ENCODE peak calls at places on chromosomes 11 and 22, in seven cellular contexts. One of them, this sample, is unnamed.

GRCh38 chr11:63945482-63946163 is 6.8 kb downstream of the NAA40 start:
- DNase-seq in neuronal stem cell: peak
- DNase-seq in mesenchymal stem cell: peak
- DNase-seq in IMR-90: peak
- DNase-seq in H9: peak
- DNase-seq in H1: peak
- DNase-seq in trophoblast cell: peak
- DNase-seq in this sample: peak

GRCh38 chr11:104148074-104148473 is 15.9 kb downstream of the PDGFD start:
- DNase-seq in neuronal stem cell: no peak
- DNase-seq in mesenchymal stem cell: no peak
- DNase-seq in IMR-90: peak
- DNase-seq in H9: no peak
- DNase-seq in H1: no peak
- DNase-seq in trophoblast cell: no peak
- DNase-seq in this sample: no peak

GRCh38 chr22:38193580-38193979 is 8.2 kb upstream of the MAFF start:
- DNase-seq in neuronal stem cell: no peak
- DNase-seq in mesenchymal stem cell: no peak
- DNase-seq in IMR-90: no peak
- DNase-seq in H9: no peak
- DNase-seq in H1: no peak
- DNase-seq in trophoblast cell: peak
- DNase-seq in this sample: no peak

GRCh38 chr11:58688779-58689503 is 42.8 kb downstream of the GLYAT start:
- DNase-seq in neuronal stem cell: no peak
- DNase-seq in mesenchymal stem cell: no peak
- DNase-seq in IMR-90: peak
- DNase-seq in H9: no peak
- DNase-seq in H1: no peak
- DNase-seq in trophoblast cell: no peak
- DNase-seq in this sample: no peak

GRCh38 chr11:17013548-17014320 is 480 bp downstream of the PLEKHA7 start:
- DNase-seq in neuronal stem cell: peak
- DNase-seq in mesenchymal stem cell: no peak
- DNase-seq in IMR-90: no peak
- DNase-seq in H9: peak
- DNase-seq in H1: peak
- DNase-seq in trophoblast cell: peak
- DNase-seq in this sample: peak

GRCh38 chr22:22897947-22898346 is 10.3 kb downstream of the IGLL5 start:
- DNase-seq in neuronal stem cell: no peak
- DNase-seq in mesenchymal stem cell: no peak
- DNase-seq in IMR-90: no peak
- DNase-seq in H9: no peak
- DNase-seq in H1: no peak
- DNase-seq in trophoblast cell: no peak
- DNase-seq in this sample: no peak

GRCh38 chr11:16778876-16779275 is 40.4 kb downstream of the C11orf58 start:
- DNase-seq in neuronal stem cell: no peak
- DNase-seq in mesenchymal stem cell: no peak
- DNase-seq in IMR-90: no peak
- DNase-seq in H9: no peak
- DNase-seq in H1: no peak
- DNase-seq in trophoblast cell: no peak
- DNase-seq in this sample: no peak

GRCh38 chr11:72703281-72704008 is 29.2 kb upstream of the PDE2A start:
- DNase-seq in neuronal stem cell: no peak
- DNase-seq in mesenchymal stem cell: peak
- DNase-seq in IMR-90: peak
- DNase-seq in H9: no peak
- DNase-seq in H1: no peak
- DNase-seq in trophoblast cell: no peak
- DNase-seq in this sample: no peak

GRCh38 chr11:79440451-79441158 is at the start of gene TENM4:
- DNase-seq in neuronal stem cell: peak
- DNase-seq in mesenchymal stem cell: peak
- DNase-seq in IMR-90: peak
- DNase-seq in H9: peak
- DNase-seq in H1: peak
- DNase-seq in trophoblast cell: peak
- DNase-seq in this sample: peak

GRCh38 chr11:15590131-15590530 is 475.4 kb downstream of the INSC start:
- DNase-seq in neuronal stem cell: no peak
- DNase-seq in mesenchymal stem cell: no peak
- DNase-seq in IMR-90: peak
- DNase-seq in H9: no peak
- DNase-seq in H1: no peak
- DNase-seq in trophoblast cell: no peak
- DNase-seq in this sample: no peak

DNA sequence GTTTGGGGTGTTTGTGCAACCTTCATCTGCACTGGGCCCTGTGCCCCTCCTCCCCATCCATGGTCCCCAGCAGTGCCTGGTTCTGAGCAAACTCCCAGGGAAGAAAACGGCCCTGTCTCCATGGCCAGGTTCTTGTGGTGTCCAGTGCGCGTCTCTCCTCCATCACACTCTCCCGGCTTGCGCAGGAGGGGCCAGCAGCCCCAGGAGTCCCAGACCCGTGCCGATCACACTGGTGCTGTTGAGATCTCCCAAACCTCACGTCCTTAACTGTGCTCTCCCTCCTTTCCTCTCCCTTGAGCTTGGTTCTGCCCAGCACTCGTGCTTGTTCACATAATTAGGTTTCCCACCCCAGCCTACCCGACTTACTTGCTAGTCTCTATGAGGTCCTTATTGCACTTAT is 10.9 kb upstream of the GRK2 start:
- DNase-seq in neuronal stem cell: no peak
- DNase-seq in mesenchymal stem cell: no peak
- DNase-seq in IMR-90: no peak
- DNase-seq in H9: no peak
- DNase-seq in H1: no peak
- DNase-seq in trophoblast cell: no peak
- DNase-seq in this sample: no peak
- H2BK5ac ChIP-seq in neuronal stem cell: no peak
- H2BK5ac ChIP-seq in mesenchymal stem cell: no peak
- H2BK5ac ChIP-seq in IMR-90: no peak
- H2BK5ac ChIP-seq in H9: no peak
- H2BK5ac ChIP-seq in H1: no peak
- H2BK5ac ChIP-seq in trophoblast cell: no peak
- H2BK5ac ChIP-seq in this sample: no peak

GRCh38 chr22:27754247-27754887 is 47.2 kb downstream of the MN1 start:
- DNase-seq in neuronal stem cell: no peak
- DNase-seq in mesenchymal stem cell: no peak
- DNase-seq in IMR-90: no peak
- DNase-seq in H9: no peak
- DNase-seq in H1: no peak
- DNase-seq in trophoblast cell: no peak
- DNase-seq in this sample: no peak
- H2BK5ac ChIP-seq in neuronal stem cell: no peak
- H2BK5ac ChIP-seq in mesenchymal stem cell: no peak
- H2BK5ac ChIP-seq in IMR-90: no peak
- H2BK5ac ChIP-seq in H9: no peak
- H2BK5ac ChIP-seq in H1: no peak
- H2BK5ac ChIP-seq in trophoblast cell: no peak
- H2BK5ac ChIP-seq in this sample: no peak

GRCh38 chr11:1655168-1656060 is 25.8 kb downstream of the KRTAP5-5 start:
- DNase-seq in neuronal stem cell: no peak
- DNase-seq in mesenchymal stem cell: no peak
- DNase-seq in IMR-90: no peak
- DNase-seq in H9: no peak
- DNase-seq in H1: no peak
- DNase-seq in trophoblast cell: no peak
- DNase-seq in this sample: no peak
- H2BK5ac ChIP-seq in neuronal stem cell: peak
- H2BK5ac ChIP-seq in mesenchymal stem cell: no peak
- H2BK5ac ChIP-seq in IMR-90: no peak
- H2BK5ac ChIP-seq in H9: no peak
- H2BK5ac ChIP-seq in H1: peak
- H2BK5ac ChIP-seq in trophoblast cell: no peak
- H2BK5ac ChIP-seq in this sample: no peak

GRCh38 chr11:132463941-132464340 is 1068.4 kb downstream of the OPCML start:
- DNase-seq in neuronal stem cell: no peak
- DNase-seq in mesenchymal stem cell: no peak
- DNase-seq in IMR-90: no peak
- DNase-seq in H9: no peak
- DNase-seq in H1: no peak
- DNase-seq in trophoblast cell: no peak
- DNase-seq in this sample: no peak

GRCh38 chr11:132466983-132467382 is 1065.3 kb downstream of the OPCML start:
- DNase-seq in neuronal stem cell: no peak
- DNase-seq in mesenchymal stem cell: no peak
- DNase-seq in IMR-90: no peak
- DNase-seq in H9: no peak
- DNase-seq in H1: no peak
- DNase-seq in trophoblast cell: no peak
- DNase-seq in this sample: peak

DNA sequence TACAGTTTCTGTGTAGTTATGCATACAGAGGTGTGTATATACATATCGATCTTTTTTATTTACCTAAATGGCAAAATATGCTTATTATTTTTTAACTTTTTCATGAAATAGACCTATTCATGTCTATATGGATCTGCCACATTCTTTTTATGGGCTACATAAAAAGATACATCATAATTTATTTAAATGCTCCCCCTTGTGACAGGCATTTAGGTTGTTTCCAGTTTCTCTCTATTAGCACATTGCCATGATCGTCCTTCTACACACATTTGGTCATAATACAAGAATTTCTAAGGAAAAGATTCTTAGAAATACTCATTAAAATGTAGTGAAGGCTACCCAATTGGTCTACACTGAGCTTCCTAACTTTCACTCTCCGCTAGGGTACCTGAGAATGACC is 1067.4 kb downstream of the OPCML start:
- DNase-seq in neuronal stem cell: no peak
- DNase-seq in mesenchymal stem cell: no peak
- DNase-seq in IMR-90: no peak
- DNase-seq in H9: no peak
- DNase-seq in H1: no peak
- DNase-seq in trophoblast cell: no peak
- DNase-seq in this sample: no peak
- H2BK5ac ChIP-seq in neuronal stem cell: no peak
- H2BK5ac ChIP-seq in mesenchymal stem cell: no peak
- H2BK5ac ChIP-seq in IMR-90: no peak
- H2BK5ac ChIP-seq in H9: no peak
- H2BK5ac ChIP-seq in H1: no peak
- H2BK5ac ChIP-seq in trophoblast cell: no peak
- H2BK5ac ChIP-seq in this sample: no peak

This sample was measured in mesendoderm.